ENCODE peak calls at places on chromosomes 6 and 20, in four cellular contexts. Q is activated CD4-positive, alpha-beta T cell treated with anti-CD3 and anti-CD28 coated beads, Interleukin-2, amount 50 U/mL, for 1 hour; J is amniotic stem cell; W is activated CD8-positive, alpha-beta memory T cell treated with anti-CD3 and anti-CD28 coated beads for 48 hours. Z is an unnamed sample.

GRCh38 chr6:167098825-167099225 is 24.1 kb upstream of the CCR6 start:
- DNase-seq in J (no peak), Q (no peak), W (no peak), Z (peak; percentile 75)

GRCh38 chr20:3687655-3688054 is 5.8 kb upstream of the ADAM33 start:
- DNase-seq in W (no peak), J (peak; percentile 12), Q (no peak), Z (no peak)

GRCh38 chr6:52407467-52407866 is 12.7 kb upstream of the EFHC1 start:
- DNase-seq in J (no peak), Q (no peak), W (no peak), Z (no peak)

GRCh38 chr6:43833996-43834390 is 64.0 kb downstream of the VEGFA start:
- DNase-seq in Q (no peak), J (no peak), W (no peak), Z (no peak)

GRCh38 chr6:100228437-100229424 is 234.7 kb upstream of the MCHR2 start:
- DNase-seq in J (no peak), W (peak; percentile 15), Q (peak; percentile 23), Z (peak; percentile 66)

GRCh38 chr20:12640255-12640654 is 368.5 kb upstream of the SPTLC3 start:
- DNase-seq in W (no peak), Q (no peak), J (no peak), Z (no peak)

GRCh38 chr20:33210371-33210770 is 6.8 kb upstream of the BPIFA3 start:
- DNase-seq in J (no peak), W (no peak), Q (no peak), Z (no peak)

GRCh38 chr6:25998379-25998778 is 35.8 kb downstream of the TRIM38 start:
- DNase-seq in J (no peak), W (no peak), Q (no peak), Z (no peak)

GRCh38 chr6:44856495-44856878 is 469.0 kb downstream of the CDC5L start:
- DNase-seq in Q (no peak), J (no peak), W (no peak), Z (no peak)

GRCh38 chr6:168370310-168370991 is 50.9 kb upstream of the DACT2 start:
- DNase-seq in J (no peak), Q (peak; percentile 54), W (peak; percentile 54), Z (peak; percentile 38)

GRCh38 chr6:90397929-90398674 is 101.5 kb upstream of the BACH2 start:
- DNase-seq in J (no peak), Q (peak; percentile 69), W (peak; percentile 61), Z (peak; percentile 54)

GRCh38 chr6:43876602-43877001 is 106.6 kb downstream of the VEGFA start:
- DNase-seq in Q (no peak), J (no peak), W (no peak), Z (no peak)

GRCh38 chr6:22448311-22448711 is 121.1 kb upstream of the HDGFL1 start:
- DNase-seq in J (peak; percentile 54), W (no peak), Q (no peak), Z (no peak)

GRCh38 chr6:6256881-6257280 is 63.6 kb downstream of the F13A1 start:
- DNase-seq in W (no peak), Q (no peak), J (no peak), Z (no peak)

GRCh38 chr6:44386364-44386928 is 1.1 kb upstream of the CDC5L start:
- DNase-seq in W (no peak), J (no peak), Q (no peak), Z (no peak)

GRCh38 chr20:30487947-30488926 is 769.2 kb upstream of the DEFB115 start:
- DNase-seq in J (no peak), Q (no peak), W (no peak), Z (peak; percentile 15)